ENCODE peak calls at places on chromosomes 13 and 19, in five cellular contexts. F is DND-41, K is fibroblast of villous mesenchyme, Y is right lobe of liver, U is HFF-Myc. I is an unnamed sample.

GRCh38 chr13:23876265-23876664 is 12.9 kb downstream of the MIPEP start:
- DNase-seq in F (no peak), K (no peak), Y (no peak), U (no peak), I (no peak)

GRCh38 chr13:91657283-91657682 is 258.9 kb downstream of the GPC5 start:
- DNase-seq in F (no peak), K (no peak), Y (no peak), U (no peak), I (no peak)

GRCh38 chr13:106570354-106570822 is 2.5 kb upstream of the ARGLU1 start:
- DNase-seq in F (no peak), K (peak), Y (peak), U (no peak), I (no peak)

GRCh38 chr19:4977299-4978174 is 8.6 kb downstream of the KDM4B start:
- DNase-seq in F (no peak), K (peak), Y (no peak), U (peak), I (no peak)

GRCh38 chr13:104414771-104415170 is 1348.6 kb upstream of the SLC10A2 start:
- DNase-seq in F (no peak), K (no peak), Y (no peak), U (no peak), I (no peak)

GRCh38 chr19:19552811-19553210 is 14.7 kb downstream of the CILP2 start:
- DNase-seq in F (no peak), K (no peak), Y (no peak), U (no peak), I (peak)

GRCh38 chr19:45577111-45577905 is 7.3 kb downstream of the OPA3 start:
- DNase-seq in F (no peak), K (peak), Y (peak), U (no peak), I (no peak)

GRCh38 chr19:13103961-13104847 is 1.5 kb upstream of the LYL1 start:
- DNase-seq in F (peak), K (no peak), Y (peak), U (no peak), I (peak)

GRCh38 chr19:440391-441212 is 20.2 kb downstream of the SHC2 start:
- DNase-seq in F (no peak), K (no peak), Y (no peak), U (no peak), I (no peak)

GRCh38 chr13:23718916-23719470 is 148.8 kb downstream of the TNFRSF19 start:
- DNase-seq in F (no peak), K (peak), Y (no peak), U (no peak), I (no peak)

GRCh38 chr19:50669319-50670101 is 20.3 kb downstream of the C19orf81 start:
- DNase-seq in F (peak), K (peak), Y (no peak), U (no peak), I (peak)

GRCh38 chr19:43624933-43625332 is 5.5 kb upstream of the ZNF428 start:
- DNase-seq in F (peak), K (peak), Y (peak), U (no peak), I (peak)

GRCh38 chr13:47017476-47017875 is 120.6 kb upstream of the HTR2A start:
- DNase-seq in F (no peak), K (no peak), Y (no peak), U (no peak), I (no peak)

GRCh38 chr19:13790354-13790753 is 4.9 kb upstream of the ZSWIM4 start:
- DNase-seq in F (no peak), K (peak), Y (no peak), U (no peak), I (no peak)

GRCh38 chr19:1245884-1246816 is 2.2 kb upstream of the MIDN start:
- DNase-seq in F (no peak), K (no peak), Y (peak), U (no peak), I (no peak)

GRCh38 chr13:20521388-20521787 is 4.3 kb downstream of the CRYL1 start:
- DNase-seq in F (no peak), K (no peak), Y (no peak), U (no peak), I (no peak)

GRCh38 chr19:1082165-1082927 is 12.8 kb downstream of the POLR2E start:
- DNase-seq in F (peak), K (peak), Y (peak), U (no peak), I (peak)

GRCh38 chr19:4711211-4711610 is 12.4 kb downstream of the DPP9 start:
- DNase-seq in F (no peak), K (no peak), Y (no peak), U (no peak), I (no peak)

GRCh38 chr13:29758591-29759114 is 91.8 kb downstream of the UBL3 start:
- DNase-seq in F (no peak), K (peak), Y (no peak), U (no peak), I (peak)

GRCh38 chr19:52664461-52664860 is 26.3 kb upstream of the ZNF83 start:
- DNase-seq in F (no peak), K (no peak), Y (no peak), U (no peak), I (no peak)

GRCh38 chr13:29382021-29382420 is 213.5 kb downstream of the SLC7A1 start:
- DNase-seq in F (no peak), K (no peak), Y (no peak), U (no peak), I (no peak)

GRCh38 chr13:98220188-98220765 is 43.2 kb upstream of the RNF113B start:
- DNase-seq in F (no peak), K (no peak), Y (no peak), U (no peak), I (no peak)
- TF ChIP-seq CTCF in F (no peak), K (no peak), Y (no peak), U (no peak), I (no peak)

GRCh38 chr13:114115191-114115671 is 17.2 kb downstream of the RASA3 start:
- DNase-seq in F (no peak), K (peak), Y (peak), U (no peak), I (peak)
- TF ChIP-seq CTCF in F (no peak), K (peak), Y (no peak), U (peak), I (no peak)

GRCh38 chr13:40770934-40771618 is at the start of gene MRPS31:
- DNase-seq in F (peak), K (peak), Y (peak), U (peak), I (peak)
- TF ChIP-seq CTCF in F (no peak), K (peak), Y (no peak), U (no peak), I (no peak)

GRCh38 chr19:56348289-56348877 is 33.7 kb upstream of the ZSCAN5A start:
- DNase-seq in F (peak), K (peak), Y (no peak), U (no peak), I (no peak)
- TF ChIP-seq CTCF in F (peak), K (peak), Y (no peak), U (peak), I (peak)

DNA sequence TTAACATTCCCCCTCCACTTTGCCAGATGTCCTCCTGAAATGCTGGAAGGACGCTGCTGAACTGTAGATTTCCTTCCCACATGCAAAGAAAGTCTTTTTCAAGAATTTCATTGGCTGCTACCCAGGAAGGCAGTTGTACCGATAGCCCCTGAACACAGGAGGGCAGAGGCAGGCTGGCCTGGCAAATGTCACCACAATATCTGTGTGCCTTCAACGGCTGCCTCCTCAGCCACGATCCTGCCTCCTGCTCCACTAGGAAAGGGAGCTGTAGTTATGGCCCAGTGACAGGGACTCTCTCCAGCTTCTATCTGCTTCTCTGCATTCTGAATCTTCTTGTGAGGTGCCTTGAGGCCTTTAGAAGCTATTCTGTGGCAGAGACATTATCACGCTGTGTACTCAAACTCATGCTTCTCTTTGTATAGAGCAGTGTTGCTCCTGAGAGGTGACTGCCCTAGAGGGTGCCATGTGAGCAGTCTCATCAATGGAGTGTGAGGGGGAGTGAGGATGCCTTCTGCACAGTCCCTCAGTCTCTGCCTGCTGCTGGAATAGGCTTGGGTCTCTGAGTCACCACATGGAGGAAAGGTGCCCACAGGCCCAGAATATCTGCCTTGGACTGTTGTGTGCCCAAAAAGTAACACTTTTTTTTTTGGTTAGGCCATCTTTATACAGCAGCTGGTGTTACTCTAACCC is 279.8 kb downstream of the DNAJC15 start:
- DNase-seq in F (peak), K (peak), Y (peak), U (peak), I (peak)
- TF ChIP-seq CTCF in F (peak), K (peak), Y (peak), U (peak), I (peak)

DNA sequence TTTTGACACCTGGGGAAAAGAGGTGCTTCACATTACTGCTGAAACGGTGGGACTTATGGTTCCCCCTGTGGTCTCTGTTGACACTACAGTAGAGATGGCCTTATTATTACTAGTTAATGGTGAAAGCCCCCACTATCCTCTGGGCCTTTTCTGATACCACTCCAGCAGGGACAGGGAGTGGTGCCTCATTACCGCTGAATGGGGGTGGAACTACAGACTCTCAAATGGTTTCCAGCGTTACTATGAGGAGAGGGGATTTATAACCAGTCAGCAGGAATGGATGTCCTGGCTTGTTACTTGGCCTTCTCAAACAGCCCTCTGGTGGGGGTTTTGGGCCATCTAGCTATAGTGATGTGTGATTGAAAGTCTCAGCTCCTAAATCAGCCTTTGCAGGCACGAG is 96.7 kb upstream of the DIAPH3 start:
- DNase-seq in F (no peak), K (no peak), Y (no peak), U (no peak), I (no peak)
- TF ChIP-seq CTCF in F (no peak), K (no peak), Y (no peak), U (peak), I (no peak)

DNA sequence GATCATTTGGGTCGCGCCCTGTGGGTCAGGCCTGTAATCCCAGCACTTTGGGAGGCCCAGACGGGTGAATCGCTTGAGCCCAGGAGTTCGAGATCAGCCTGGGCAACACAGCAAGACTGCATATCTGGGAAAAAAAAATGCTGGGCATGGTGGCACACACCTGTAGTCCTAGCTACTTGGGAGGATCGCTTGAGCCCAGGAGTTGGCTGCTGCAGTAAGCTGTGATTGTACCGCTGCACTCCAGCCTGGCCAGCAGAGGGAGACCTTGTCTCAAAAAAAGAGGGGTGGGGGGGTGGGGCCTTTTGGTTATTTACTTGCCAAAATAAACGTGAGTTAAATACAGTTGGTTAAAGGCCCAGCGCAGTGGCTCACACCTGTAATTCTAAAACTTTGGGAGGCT is 9.8 kb upstream of the ZNF544 start:
- DNase-seq in F (peak), K (peak), Y (no peak), U (no peak), I (no peak)
- TF ChIP-seq CTCF in F (peak), K (peak), Y (no peak), U (peak), I (peak)

GRCh38 chr13:102657630-102658029 is 37.2 kb downstream of the METTL21C start:
- DNase-seq in F (no peak), K (no peak), Y (no peak), U (no peak), I (no peak)
- TF ChIP-seq CTCF in F (peak), K (peak), Y (peak), U (no peak), I (no peak)

GRCh38 chr13:110885966-110886365 is 28.9 kb downstream of the ANKRD10 start:
- DNase-seq in F (no peak), K (no peak), Y (no peak), U (no peak), I (no peak)
- TF ChIP-seq CTCF in F (no peak), K (no peak), Y (no peak), U (no peak), I (no peak)

GRCh38 chr19:2423913-2424685 is 3.3 kb downstream of the TIMM13 start:
- DNase-seq in F (no peak), K (no peak), Y (no peak), U (no peak), I (no peak)

GRCh38 chr19:2422951-2423880 is 4.2 kb downstream of the TIMM13 start:
- DNase-seq in F (no peak), K (no peak), Y (no peak), U (no peak), I (no peak)

GRCh38 chr19:2425622-2426581 is 1.5 kb downstream of the TIMM13 start:
- DNase-seq in F (no peak), K (no peak), Y (no peak), U (no peak), I (no peak)

GRCh38 chr19:2426661-2427322 is 594 bp downstream of the TIMM13 start:
- DNase-seq in F (peak), K (peak), Y (peak), U (no peak), I (peak)

DNA sequence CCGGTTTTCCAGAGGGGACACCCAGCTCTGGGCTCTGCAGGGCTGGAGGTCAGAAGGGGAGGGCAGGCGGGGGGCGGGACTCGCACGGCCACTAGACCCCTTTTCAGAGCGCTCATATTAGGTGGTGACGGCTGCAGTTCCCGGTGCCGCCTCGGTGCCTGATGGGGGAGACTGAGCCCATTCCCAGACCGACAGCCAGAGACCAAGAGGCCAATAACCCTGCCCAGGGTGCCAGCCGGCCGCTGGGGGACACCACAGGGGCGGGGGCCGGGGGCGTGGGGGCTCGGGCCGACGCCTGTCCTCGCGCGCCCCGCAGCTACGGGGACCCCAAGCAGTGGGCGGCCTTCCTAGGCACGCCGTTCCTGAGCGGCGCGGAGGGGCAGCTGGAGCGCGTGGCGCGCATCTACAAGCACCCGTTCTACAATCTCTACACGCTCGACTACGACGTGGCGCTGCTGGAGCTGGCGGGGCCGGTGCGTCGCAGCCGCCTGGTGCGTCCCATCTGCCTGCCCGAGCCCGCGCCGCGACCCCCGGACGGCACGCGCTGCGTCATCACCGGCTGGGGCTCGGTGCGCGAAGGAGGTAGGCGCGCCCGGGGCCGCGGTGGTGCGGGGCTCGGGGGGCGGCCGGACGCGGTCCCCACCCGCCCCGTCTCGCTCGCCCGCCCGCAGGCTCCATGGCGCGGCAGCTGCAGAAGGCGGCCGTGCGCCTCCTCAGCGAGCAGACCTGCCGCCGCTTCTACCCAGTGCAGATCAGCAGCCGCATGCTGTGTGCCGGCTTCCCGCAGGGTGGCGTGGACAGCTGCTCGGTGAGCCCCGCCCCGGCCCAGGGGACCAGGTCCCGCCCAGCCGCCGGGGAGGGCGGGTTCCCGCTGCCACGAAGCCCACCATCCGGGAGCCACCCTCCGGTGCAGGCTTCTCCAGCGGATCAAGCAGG is 2.4 kb downstream of the TIMM13 start:
- DNase-seq in F (no peak), K (peak), Y (no peak), U (no peak), I (no peak)
- TF ChIP-seq CTCF in F (peak), K (peak), Y (no peak), U (peak), I (no peak)

I was measured in GM10248.